ENCODE peak calls at places on chromosomes 3 and 15, in five cellular contexts. L is HCT116, A is uterus, O is H1, F is lower leg skin. V is an unnamed sample.

GRCh38 chr15:46312133-46312740 is 677.4 kb downstream of the SQOR start:
- DNase-seq in L (peak; percentile 8), A (peak; percentile 41), O (no peak), F (peak; percentile 51), V (peak; percentile 32)

GRCh38 chr15:83305696-83306291 is 21.3 kb upstream of the BNC1 start:
- DNase-seq in L (no peak), A (no peak), O (no peak), F (no peak), V (no peak)

GRCh38 chr3:127791221-127791913 is 30.9 kb downstream of the MGLL start:
- DNase-seq in L (no peak), A (no peak), O (no peak), F (no peak), V (no peak)

GRCh38 chr3:12180218-12180617 is 21.5 kb upstream of the TIMP4 start:
- DNase-seq in L (peak; percentile 44), A (no peak), O (no peak), F (no peak), V (no peak)

GRCh38 chr15:55434989-55435825 is 26.9 kb downstream of the PIERCE2 start:
- DNase-seq in L (peak; percentile 42), A (no peak), O (peak; percentile 7), F (no peak), V (peak; percentile 61)

GRCh38 chr3:190252080-190252479 is 70.2 kb downstream of the CLDN1 start:
- DNase-seq in L (no peak), A (no peak), O (no peak), F (no peak), V (peak; percentile 4)

GRCh38 chr15:80967451-80967850 is 22.2 kb downstream of the MESD start:
- DNase-seq in L (no peak), A (no peak), O (peak; percentile 54), F (no peak), V (no peak)

GRCh38 chr3:128763967-128764366 is 38.0 kb downstream of the RAB7A start:
- DNase-seq in L (no peak), A (no peak), O (no peak), F (no peak), V (no peak)

GRCh38 chr3:134008630-134009156 is 21.0 kb downstream of the SLCO2A1 start:
- DNase-seq in L (peak; percentile 79), A (no peak), O (no peak), F (no peak), V (no peak)

GRCh38 chr15:69410290-69410874 is 3.8 kb upstream of the KIF23 start:
- DNase-seq in L (peak; percentile 22), A (no peak), O (no peak), F (no peak), V (no peak)

GRCh38 chr3:197994736-197995135 is 34.7 kb downstream of the LMLN start:
- DNase-seq in L (no peak), A (no peak), O (no peak), F (no peak), V (no peak)

GRCh38 chr3:194042947-194043346 is 93.0 kb upstream of the HES1 start:
- DNase-seq in L (no peak), A (no peak), O (no peak), F (no peak), V (no peak)

GRCh38 chr3:8345396-8345795 is 156.2 kb upstream of the LMCD1 start:
- DNase-seq in L (no peak), A (no peak), O (no peak), F (no peak), V (no peak)

GRCh38 chr15:38440353-38441129 is 13.4 kb upstream of the FAM98B start:
- DNase-seq in L (peak; percentile 47), A (no peak), O (peak; percentile 27), F (peak; percentile 32), V (peak; percentile 82)

GRCh38 chr15:94673801-94674200 is 442.4 kb downstream of the MCTP2 start:
- DNase-seq in L (no peak), A (no peak), O (no peak), F (no peak), V (no peak)

GRCh38 chr3:160012108-160012507 is 23.5 kb downstream of the IL12A start:
- DNase-seq in L (no peak), A (no peak), O (no peak), F (no peak), V (no peak)

GRCh38 chr15:89814112-89814742 is 425 bp downstream of the ANPEP start:
- DNase-seq in L (no peak), A (no peak), O (no peak), F (no peak), V (no peak)

GRCh38 chr3:197427013-197427412 is 128.6 kb upstream of the DLG1 start:
- DNase-seq in L (no peak), A (no peak), O (no peak), F (no peak), V (no peak)

GRCh38 chr3:78101363-78101762 is 1061.5 kb downstream of the ROBO2 start:
- DNase-seq in L (no peak), A (no peak), O (no peak), F (no peak), V (no peak)

GRCh38 chr3:32176989-32177701 is 61.3 kb upstream of the CMTM8 start:
- DNase-seq in L (peak; percentile 86), A (no peak), O (peak; percentile 34), F (peak; percentile 34), V (peak; percentile 69)

GRCh38 chr3:37540786-37541185 is 320.9 kb upstream of the CTDSPL start:
- DNase-seq in L (no peak), A (no peak), O (no peak), F (no peak), V (no peak)

GRCh38 chr3:172152294-172152649 is 112.9 kb downstream of the FNDC3B start:
- DNase-seq in L (no peak), A (no peak), O (no peak), F (no peak), V (no peak)
- TF ChIP-seq POLR2A in L (no peak), A (no peak), O (no peak), F (no peak), V (no peak)

DNA sequence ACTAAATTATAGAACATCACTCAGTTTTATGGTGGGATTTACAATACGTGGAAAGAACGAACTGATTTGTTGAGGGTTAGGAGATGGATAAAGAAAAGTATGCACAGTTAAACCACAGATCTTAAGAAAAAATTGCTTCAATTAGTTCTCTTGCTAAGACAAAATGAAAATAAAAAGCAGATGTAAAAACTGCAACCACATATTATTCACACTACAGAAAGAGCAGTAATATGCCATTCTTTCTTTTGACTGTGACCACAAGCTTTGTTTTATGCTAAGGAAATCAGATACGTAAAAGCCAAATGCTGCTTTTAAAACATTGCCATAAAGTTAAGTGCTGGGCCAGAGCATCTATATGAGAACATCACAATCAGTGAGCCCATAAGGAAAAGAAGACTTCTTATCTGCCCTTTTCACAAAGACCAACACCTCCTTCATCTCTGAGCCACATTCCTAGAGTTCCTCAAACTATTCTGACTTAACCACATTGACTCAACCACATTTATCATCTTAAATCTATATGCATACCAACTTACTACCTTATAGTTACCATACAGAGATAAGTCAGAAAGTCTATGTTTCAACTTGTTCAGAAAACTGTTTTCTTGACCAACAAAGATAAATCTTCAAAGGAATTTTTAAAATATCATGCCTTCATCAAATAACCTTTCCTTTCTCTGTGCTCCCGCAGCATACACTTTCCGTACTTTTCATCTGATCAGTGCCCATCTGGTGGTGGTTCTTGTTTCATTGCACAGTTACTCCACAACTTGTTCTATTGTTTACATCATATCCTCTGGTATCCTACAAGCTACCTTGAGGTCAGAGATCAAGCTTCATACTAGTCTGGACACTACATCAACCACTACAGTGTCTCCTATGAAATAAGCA is 61.7 kb downstream of the FSIP1 start:
- DNase-seq in L (no peak), A (no peak), O (no peak), F (no peak), V (no peak)
- TF ChIP-seq POLR2A in L (no peak), A (no peak), O (no peak), F (no peak), V (no peak)

DNA sequence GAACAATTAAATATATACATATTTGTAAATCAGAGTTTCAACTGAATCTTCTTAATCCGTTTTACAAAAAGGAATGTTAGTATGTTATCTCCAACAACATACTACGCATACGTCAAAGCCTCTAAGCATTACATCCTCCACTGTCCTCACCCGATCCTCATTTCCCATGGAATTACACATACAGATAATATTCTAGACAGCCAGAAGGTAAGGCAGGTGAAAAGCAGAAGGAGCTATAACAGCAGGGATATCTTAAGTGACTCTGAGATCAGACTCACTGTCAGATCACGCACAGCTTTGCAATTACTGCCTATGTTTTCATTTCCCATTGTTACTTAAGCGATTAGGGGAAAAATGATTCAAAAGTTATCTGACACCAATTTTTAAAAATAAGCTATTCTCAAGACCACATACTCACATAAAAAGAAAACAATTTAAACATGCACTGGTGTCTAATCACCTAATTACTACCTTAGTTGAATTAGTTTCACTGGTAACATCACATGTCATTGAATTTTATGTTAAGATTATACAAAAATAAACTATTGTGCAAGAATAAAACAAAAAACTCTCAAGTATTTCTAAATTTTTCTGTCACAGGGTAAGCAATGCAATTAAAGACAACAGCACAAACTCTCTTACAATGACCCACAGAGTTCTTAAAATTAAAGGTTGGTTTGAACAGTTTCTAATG is 92.8 kb downstream of the TBL1XR1 start:
- DNase-seq in L (no peak), A (no peak), O (no peak), F (no peak), V (no peak)
- TF ChIP-seq POLR2A in L (no peak), A (no peak), O (no peak), F (no peak), V (no peak)

DNA sequence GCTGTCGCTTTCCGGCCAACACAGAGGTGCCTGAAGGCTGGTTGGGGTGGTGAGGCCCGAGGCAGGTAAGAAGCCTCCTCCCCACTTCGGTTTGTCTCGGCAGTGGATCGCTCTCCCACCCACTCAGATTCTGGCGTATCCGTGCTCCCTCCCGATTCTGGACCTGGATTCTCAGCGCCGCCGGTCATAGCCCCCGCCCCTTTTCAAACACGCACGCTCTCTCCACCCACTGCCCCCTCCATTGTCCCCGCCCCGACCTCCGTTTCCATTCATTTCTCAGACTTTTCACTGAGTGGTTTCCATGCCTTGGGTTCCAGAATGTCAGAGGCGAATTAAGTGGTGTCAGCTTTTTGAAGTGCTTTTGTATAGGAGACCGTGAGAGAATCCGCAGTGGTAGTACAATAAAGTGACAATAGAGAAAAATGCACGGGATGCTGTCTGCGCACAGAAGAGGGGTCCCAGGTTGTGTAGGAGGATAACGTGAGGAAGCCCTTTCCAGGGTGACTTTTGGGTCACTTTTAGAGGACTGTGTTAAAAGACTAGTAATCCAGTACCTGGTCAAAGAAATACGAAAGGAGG is at the start of gene SENP8:
- DNase-seq in L (no peak), A (no peak), O (no peak), F (no peak), V (no peak)
- TF ChIP-seq POLR2A in L (peak; percentile 83), A (no peak), O (peak; percentile 93), F (no peak), V (peak; percentile 75)